ENCODE peak calls at places on chromosomes 5 and 9, in five cellular contexts. R is HepG2, X is heart left ventricle, C is thyroid gland, G is NB4. K is an unnamed sample.
A peak's percentile ranks its signal among the peaks of the same experiment; 100 is the strongest.

GRCh38 chr9:133269537-133270357 is 5.3 kb downstream of the ABO start:
- DNase-seq in R (no peak), X (no peak), G (peak; percentile 64), C (peak; percentile 32), K (no peak)

GRCh38 chr5:65923339-65923738 is 3.0 kb upstream of the ERBIN start:
- DNase-seq in G (no peak), C (no peak), X (no peak), R (no peak), K (no peak)

GRCh38 chr5:38168029-38168428 is 90.3 kb upstream of the EGFLAM start:
- DNase-seq in C (no peak), X (no peak), G (no peak), R (no peak), K (no peak)

GRCh38 chr5:110255194-110255593 is 471.3 kb downstream of the TMEM232 start:
- DNase-seq in X (no peak), G (no peak), C (no peak), R (no peak), K (no peak)

GRCh38 chr9:31359071-31359470 is 1025.4 kb upstream of the ACO1 start:
- DNase-seq in C (no peak), R (no peak), G (no peak), X (no peak), K (no peak)

GRCh38 chr5:15566789-15567188 is 66.8 kb downstream of the FBXL7 start:
- DNase-seq in G (no peak), C (no peak), X (no peak), R (no peak), K (no peak)

GRCh38 chr5:145110826-145111225 is 724.3 kb downstream of the PRELID2 start:
- DNase-seq in R (no peak), C (no peak), G (no peak), X (no peak), K (no peak)

GRCh38 chr9:133118179-133118520 is 2.9 kb downstream of the RALGDS start:
- DNase-seq in C (no peak), X (peak; percentile 12), G (no peak), R (no peak), K (no peak)

GRCh38 chr9:35923598-35923926 is 14.3 kb downstream of the SPAAR start:
- DNase-seq in G (no peak), C (no peak), R (no peak), X (no peak), K (no peak)
- TF ChIP-seq POLR2A in G (no peak), C (no peak), R (no peak), X (no peak), K (no peak)

DNA sequence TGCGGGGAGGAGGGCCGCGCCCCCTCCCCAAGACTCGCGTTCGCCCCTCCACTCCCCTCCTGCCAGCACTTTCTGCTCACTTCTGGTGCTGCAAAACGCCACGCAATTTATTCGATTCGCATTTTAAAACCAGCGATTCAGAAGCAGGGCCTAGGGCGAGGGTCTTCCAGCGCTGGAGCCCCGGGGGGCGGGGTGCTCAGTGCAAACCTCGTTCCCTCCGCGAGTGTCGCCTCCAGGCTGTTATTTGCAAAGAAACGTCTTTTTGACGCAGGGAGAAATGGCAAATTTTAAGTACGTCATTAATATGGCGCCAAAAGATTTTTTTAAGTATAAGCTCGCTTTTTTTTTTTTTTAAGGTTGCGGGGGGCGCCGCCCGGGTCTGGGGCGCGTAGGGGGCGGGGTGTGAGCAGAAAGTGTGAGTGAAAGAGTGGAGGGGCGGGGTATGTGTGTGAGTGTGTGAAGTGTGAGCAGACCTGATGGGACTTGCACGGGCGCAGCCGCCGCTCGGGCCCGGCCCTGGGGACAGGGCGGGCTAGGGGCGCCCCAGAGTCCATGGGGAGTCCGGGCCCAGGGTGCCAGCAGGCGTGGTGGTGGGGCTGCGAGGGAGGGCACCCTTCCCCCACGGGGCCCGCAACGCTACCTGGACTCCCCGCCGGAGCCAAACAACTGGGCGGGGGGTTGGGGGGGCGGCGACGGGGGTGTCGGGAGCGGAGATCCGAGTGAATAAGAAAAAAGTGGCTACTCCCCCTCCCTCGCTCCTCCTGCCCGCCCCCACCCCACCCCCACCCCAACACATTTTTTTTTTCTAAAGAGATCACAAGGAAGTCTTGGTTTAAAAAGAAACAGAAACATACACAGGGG is at the start of gene JADE2:
- DNase-seq in X (peak; percentile 87), C (peak; percentile 80), R (peak; percentile 40), G (peak; percentile 91), K (peak; percentile 78)
- TF ChIP-seq POLR2A in X (peak; percentile 25), C (peak; percentile 62), R (no peak), G (no peak), K (peak; percentile 14)

GRCh38 chr9:137820161-137820855 is 57.3 kb upstream of the CACNA1B start:
- DNase-seq in R (no peak), G (no peak), X (no peak), C (no peak), K (no peak)

GRCh38 chr9:137815256-137816255 is 62.0 kb upstream of the CACNA1B start:
- DNase-seq in G (no peak), R (no peak), X (no peak), C (no peak), K (no peak)

GRCh38 chr9:137816531-137817235 is 60.9 kb upstream of the CACNA1B start:
- DNase-seq in C (no peak), X (no peak), R (no peak), G (no peak), K (peak; percentile 56)

GRCh38 chr9:137817236-137818200 is 60.1 kb upstream of the CACNA1B start:
- DNase-seq in R (no peak), X (no peak), G (no peak), C (no peak), K (no peak)

GRCh38 chr9:137818286-137818685 is 59.3 kb upstream of the CACNA1B start:
- DNase-seq in C (no peak), X (no peak), G (no peak), R (no peak), K (no peak)
- TF ChIP-seq POLR2A in C (no peak), X (no peak), G (no peak), R (no peak), K (no peak)

DNA sequence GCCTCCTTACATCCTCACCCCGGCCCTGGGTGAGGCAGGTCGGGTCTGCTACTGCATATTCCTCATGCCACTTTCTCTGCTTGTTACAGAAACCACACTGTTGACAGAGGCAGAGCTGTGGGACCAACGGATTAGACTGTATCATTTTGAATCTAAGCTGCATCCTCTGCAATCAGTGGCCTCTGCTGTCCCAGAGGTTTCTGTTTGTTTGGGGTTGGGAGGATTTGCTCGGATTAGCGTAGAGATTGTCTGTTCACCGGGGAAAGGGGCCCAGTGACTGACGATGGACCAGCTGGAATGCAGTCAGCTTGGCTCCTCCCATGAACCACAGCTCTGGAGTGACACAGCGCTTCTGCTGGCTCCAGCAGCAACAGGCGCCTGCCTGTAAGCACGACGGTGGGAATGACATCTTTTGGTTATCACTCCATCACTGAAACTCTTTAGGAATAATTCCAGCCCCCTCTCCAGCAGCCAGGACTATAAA is 37.3 kb upstream of the ADRA1B start:
- DNase-seq in X (peak; percentile 85), G (peak; percentile 18), C (peak; percentile 77), R (peak; percentile 27), K (no peak)
- TF ChIP-seq POLR2A in X (no peak), G (no peak), C (no peak), R (no peak), K (no peak)

K was measured in GM12891.